ENCODE peak calls at places on chromosomes 13 and 19, in seven cellular contexts. M is transverse colon, D is right lobe of liver, K is tibial nerve, U is uterus, G is H1, F is heart left ventricle. E is an unnamed sample.

GRCh38 chr13:44768775-44769578 is 192.8 kb upstream of the TSC22D1 start:
- DNase-seq in M (no peak), D (no peak), K (no peak), U (no peak), G (no peak), F (no peak), E (no peak)

GRCh38 chr13:22357132-22357531 is 686.3 kb downstream of the FGF9 start:
- DNase-seq in M (no peak), D (no peak), K (no peak), U (no peak), G (no peak), F (peak; percentile 19), E (no peak)

GRCh38 chr13:49517461-49517860 is 21.7 kb downstream of the PHF11 start:
- DNase-seq in M (no peak), D (no peak), K (no peak), U (no peak), G (no peak), F (no peak), E (no peak)

GRCh38 chr13:107459430-107459829 is 755.9 kb downstream of the LIG4 start:
- DNase-seq in M (no peak), D (no peak), K (no peak), U (no peak), G (no peak), F (no peak), E (no peak)

GRCh38 chr13:34035676-34036325 is 217.9 kb downstream of the RFC3 start:
- DNase-seq in M (no peak), D (no peak), K (no peak), U (no peak), G (no peak), F (no peak), E (no peak)

GRCh38 chr13:30847697-30848307 is 58.3 kb upstream of the MEDAG start:
- DNase-seq in M (no peak), D (no peak), K (no peak), U (peak; percentile 42), G (no peak), F (no peak), E (no peak)

GRCh38 chr13:112616586-112617381 is 28.8 kb upstream of the TUBGCP3 start:
- DNase-seq in M (no peak), D (no peak), K (no peak), U (no peak), G (peak; percentile 53), F (no peak), E (no peak)

GRCh38 chr13:44232729-44233128 is 140.9 kb upstream of the SERP2 start:
- DNase-seq in M (no peak), D (no peak), K (no peak), U (no peak), G (no peak), F (no peak), E (no peak)

GRCh38 chr13:41401371-41401770 is 56.0 kb upstream of the RGCC start:
- DNase-seq in M (no peak), D (no peak), K (no peak), U (no peak), G (no peak), F (no peak), E (no peak)

DNA sequence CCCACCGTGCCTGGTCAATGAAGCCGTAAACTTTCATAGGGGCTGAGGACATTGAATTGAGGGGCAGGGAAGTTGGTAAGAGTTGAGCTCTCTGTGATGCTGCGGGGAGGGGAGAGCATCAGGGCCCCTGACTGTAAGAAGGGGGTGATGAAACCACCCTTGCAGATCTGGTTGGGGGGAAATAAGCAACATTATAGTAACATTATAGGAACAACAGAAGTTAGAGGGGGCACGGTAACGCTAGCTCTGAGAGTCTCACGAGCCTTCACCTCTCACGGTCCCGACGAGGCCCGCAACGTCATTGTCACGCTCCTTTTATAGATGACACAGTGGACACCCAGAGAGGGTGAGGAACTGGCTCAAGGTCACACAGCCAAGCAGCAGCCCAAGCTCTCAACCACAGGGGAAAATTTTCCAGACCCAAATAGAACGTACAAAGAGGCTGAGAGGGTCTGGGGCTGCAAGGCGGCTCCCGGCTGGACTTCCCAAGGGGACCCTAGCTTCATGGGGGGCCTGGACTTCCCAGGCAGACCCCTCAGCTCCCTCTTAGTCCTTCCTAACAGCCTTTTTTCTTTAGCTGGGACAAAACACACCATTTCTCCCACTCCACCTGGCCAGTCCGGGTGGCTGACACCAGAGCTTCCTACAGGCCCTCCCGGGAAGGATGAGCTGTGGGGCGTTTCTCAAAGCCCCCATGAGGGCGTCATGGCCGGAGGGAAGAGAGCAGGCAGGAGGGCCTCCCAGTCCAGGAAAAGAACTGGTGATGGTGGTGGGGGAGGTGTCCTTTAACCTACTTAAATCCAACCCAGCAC is 4.1 kb downstream of the TLE5 start:
- DNase-seq in M (no peak), D (no peak), K (no peak), U (no peak), G (no peak), F (no peak), E (no peak)
- H3K27ac ChIP-seq in M (peak overlapping the region; percentile 70), D (peak overlapping the region; percentile 22), K (peak overlapping the region; percentile 91), U (peak overlapping the region; percentile 88), G (no peak overlapping the region), F (peak overlapping the region; percentile 67), E (peak overlapping the region; percentile 76)

GRCh38 chr19:12064266-12065099 is at the start of gene ZNF844:
- DNase-seq in M (peak; percentile 98), D (peak; percentile 97), K (peak; percentile 98), U (peak; percentile 95), G (peak; percentile 99), F (peak; percentile 98), E (peak; percentile 94)
- TF ChIP-seq POLR2A in M (peak; percentile 97), D (peak; percentile 96), K (peak; percentile 96), U (peak; percentile 84), G (peak; percentile 99), F (peak; percentile 98), E (peak; percentile 60)

GRCh38 chr13:23731709-23732108 is 157.5 kb downstream of the MIPEP start:
- DNase-seq in M (no peak), D (no peak), K (no peak), U (no peak), G (no peak), F (no peak), E (no peak)

GRCh38 chr13:23739597-23739996 is 149.6 kb downstream of the MIPEP start:
- DNase-seq in M (no peak), D (no peak), K (no peak), U (no peak), G (no peak), F (no peak), E (no peak)

GRCh38 chr13:23740002-23740401 is 149.2 kb downstream of the MIPEP start:
- DNase-seq in M (no peak), D (no peak), K (no peak), U (no peak), G (no peak), F (no peak), E (no peak)

GRCh38 chr13:23735329-23735728 is 153.9 kb downstream of the MIPEP start:
- DNase-seq in M (no peak), D (no peak), K (no peak), U (no peak), G (no peak), F (no peak), E (no peak)

GRCh38 chr13:23736541-23736940 is 152.7 kb downstream of the MIPEP start:
- DNase-seq in M (no peak), D (no peak), K (no peak), U (no peak), G (no peak), F (no peak), E (no peak)
- H3K27ac ChIP-seq in M (no peak overlapping the region), D (no peak overlapping the region), K (no peak overlapping the region), U (no peak overlapping the region), G (no peak overlapping the region), F (no peak overlapping the region), E (no peak overlapping the region)

DNA sequence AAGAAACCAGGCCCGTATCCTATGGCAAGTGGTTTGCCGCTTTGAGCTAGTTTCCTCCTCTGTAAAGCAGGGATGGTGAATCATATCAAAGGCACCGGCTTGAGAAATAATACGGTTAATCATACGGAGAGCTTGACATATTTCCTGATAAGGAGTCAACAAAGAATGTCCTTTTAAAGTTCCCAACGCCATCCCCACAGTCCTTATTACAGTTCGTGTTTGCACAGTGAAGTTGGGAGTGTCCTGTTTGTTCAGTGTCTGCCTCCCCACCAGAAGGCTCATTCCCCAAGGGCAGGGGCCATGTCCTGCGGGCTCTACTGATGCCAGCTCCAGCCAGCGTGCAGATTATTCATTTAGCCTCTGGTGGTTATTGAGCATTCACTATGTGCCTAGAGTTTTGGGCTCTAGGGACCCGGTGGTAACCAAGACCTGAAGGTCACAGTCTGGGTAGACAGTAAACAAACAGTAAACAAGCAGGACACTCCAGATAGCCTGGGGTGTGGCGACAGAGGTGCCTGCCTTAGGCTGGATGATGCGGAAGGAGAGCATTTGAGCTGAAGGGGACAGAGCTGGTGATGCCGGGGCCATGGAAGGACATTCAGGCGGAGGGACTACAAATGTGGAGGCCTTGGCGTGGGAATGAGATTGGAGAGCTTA is 6.3 kb downstream of the GRAMD1A start:
- DNase-seq in M (peak; percentile 71), D (no peak), K (no peak), U (no peak), G (no peak), F (no peak), E (no peak)
- TF ChIP-seq POLR2A in M (peak; percentile 28), D (no peak), K (no peak), U (no peak), G (no peak), F (no peak), E (no peak)

GRCh38 chr13:29453657-29454056 is 141.8 kb downstream of the SLC7A1 start:
- DNase-seq in M (no peak), D (no peak), K (no peak), U (no peak), G (no peak), F (no peak), E (no peak)
- H3K27ac ChIP-seq in M (no peak overlapping the region), D (no peak overlapping the region), K (no peak overlapping the region), U (peak overlapping the region; percentile 60), G (no peak overlapping the region), F (no peak overlapping the region), E (no peak overlapping the region)

E was measured in vagina.